ENCODE peak calls at places on chromosomes 3 and 15, in nine cellular contexts. G is mammary epithelial cell, R is osteocyte, O is dorsolateral prefrontal cortex, X is Calu3, H is stomach, T is neural progenitor cell, N is progenitor cell of endocrine pancreas, C is colonic mucosa. Q is an unnamed sample.

GRCh38 chr3:60579734-60580133 is 671.5 kb downstream of the FHIT start:
- DNase-seq in H (no peak), N (no peak), G (peak; percentile 91), C (no peak), O (no peak), R (no peak), X (no peak), T (no peak), Q (peak; percentile 7)

GRCh38 chr15:94348084-94348483 is 116.7 kb downstream of the MCTP2 start:
- DNase-seq in G (no peak), X (no peak), N (no peak), R (no peak), H (no peak), C (no peak), O (no peak), T (no peak), Q (no peak)

GRCh38 chr15:52326758-52327157 is 31.2 kb upstream of the MYO5C start:
- DNase-seq in O (no peak), R (no peak), G (no peak), T (no peak), H (no peak), X (no peak), N (no peak), C (no peak), Q (peak; percentile 15)

GRCh38 chr3:196149922-196150321 is 61.3 kb downstream of the ZDHHC19 start:
- DNase-seq in C (no peak), H (no peak), R (no peak), T (no peak), O (no peak), G (no peak), N (no peak), X (no peak), Q (no peak)

GRCh38 chr3:158953131-158953530 is 151.3 kb downstream of the MFSD1 start:
- DNase-seq in X (no peak), G (peak; percentile 18), O (no peak), H (no peak), N (no peak), R (no peak), T (no peak), C (no peak), Q (peak; percentile 25)

GRCh38 chr3:94596887-94597537 is 534.2 kb downstream of the NSUN3 start:
- DNase-seq in O (no peak), G (no peak), N (no peak), R (no peak), T (no peak), C (no peak), X (no peak), H (no peak), Q (no peak)

GRCh38 chr15:100211855-100212850 is 129.6 kb downstream of the ADAMTS17 start:
- DNase-seq in T (no peak), G (no peak), C (peak; percentile 81), H (no peak), O (no peak), X (no peak), N (no peak), R (no peak), Q (no peak)

GRCh38 chr3:159273608-159274007 is 471.8 kb downstream of the MFSD1 start:
- DNase-seq in N (peak; percentile 67), X (peak; percentile 76), R (no peak), O (no peak), H (no peak), G (peak; percentile 41), C (peak; percentile 21), T (peak; percentile 81), Q (no peak)

GRCh38 chr3:172530566-172530965 is 7.3 kb upstream of the TNFSF10 start:
- DNase-seq in X (no peak), O (no peak), R (no peak), H (no peak), N (no peak), T (no peak), G (no peak), C (no peak), Q (no peak)

GRCh38 chr3:52093751-52094525 is 37.6 kb upstream of the DUSP7 start:
- DNase-seq in N (no peak), X (no peak), O (no peak), T (no peak), H (no peak), C (no peak), R (no peak), G (no peak), Q (no peak)

GRCh38 chr3:95277614-95278013 is 1214.8 kb downstream of the NSUN3 start:
- DNase-seq in R (no peak), X (no peak), C (no peak), G (no peak), T (no peak), O (no peak), H (no peak), N (no peak), Q (no peak)

GRCh38 chr3:8599146-8599545 is 45.5 kb downstream of the SSUH2 start:
- DNase-seq in N (no peak), C (no peak), O (no peak), R (peak; percentile 46), G (no peak), X (no peak), T (no peak), H (no peak), Q (no peak)

GRCh38 chr15:66043264-66043663 is 174.0 kb downstream of the RAB11A start:
- DNase-seq in T (no peak), H (peak; percentile 81), R (no peak), X (no peak), G (no peak), C (peak; percentile 46), N (no peak), O (no peak), Q (no peak)

GRCh38 chr15:40398413-40398873 is 7.2 kb upstream of the IVD start:
- DNase-seq in N (no peak), C (no peak), H (no peak), R (no peak), O (no peak), X (no peak), G (no peak), T (no peak), Q (no peak)

GRCh38 chr3:10495614-10496013 is 9.8 kb downstream of the ATP2B2 start:
- DNase-seq in O (no peak), H (no peak), C (no peak), N (no peak), X (no peak), R (no peak), G (no peak), T (no peak), Q (no peak)

GRCh38 chr3:178583963-178584575 is 47.8 kb downstream of the KCNMB2 start:
- DNase-seq in R (no peak), O (no peak), N (no peak), T (no peak), G (no peak), H (no peak), C (no peak), X (no peak), Q (no peak)

GRCh38 chr3:105518806-105519418 is 152.2 kb downstream of the ALCAM start:
- DNase-seq in R (no peak), C (no peak), O (no peak), X (peak; percentile 35), T (peak; percentile 67), N (peak; percentile 10), H (no peak), G (peak; percentile 53), Q (peak; percentile 47)

DNA sequence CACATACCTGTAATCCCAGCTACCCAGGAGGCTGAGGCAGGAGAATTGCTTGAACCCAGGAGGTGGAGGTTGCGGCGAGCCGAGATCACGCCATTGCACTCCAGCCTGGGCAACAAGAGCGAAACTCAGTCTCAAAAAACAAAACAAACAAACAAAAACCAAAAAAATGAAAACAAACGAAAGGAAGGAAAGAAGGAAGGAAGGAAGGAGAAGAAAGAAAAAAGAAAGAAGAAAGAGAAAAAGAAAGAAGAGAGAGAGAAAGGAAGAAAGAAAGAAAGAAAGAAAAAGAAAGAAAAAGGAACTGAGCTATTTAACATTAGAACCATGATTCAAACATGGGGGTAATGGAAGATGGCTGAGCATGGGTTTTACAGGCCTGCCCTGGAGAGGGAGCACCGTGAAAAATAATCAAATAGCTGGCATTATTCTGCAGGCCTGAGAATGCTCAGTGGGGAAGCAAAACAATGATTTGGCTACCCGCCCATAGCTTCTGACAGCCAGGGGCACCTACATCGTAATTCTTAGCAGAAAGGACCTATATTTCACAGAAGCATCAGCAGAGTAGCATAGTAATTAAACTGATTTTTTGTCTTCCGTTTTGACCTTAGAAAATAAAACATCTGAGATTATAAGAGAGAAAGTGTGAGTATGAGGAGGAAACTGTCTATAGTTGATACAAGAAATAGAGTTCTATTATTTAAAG is 37.7 kb downstream of the BFSP2 start:
- DNase-seq in X (peak; percentile 21), O (no peak), C (no peak), G (no peak), R (no peak), T (no peak), H (no peak), N (no peak), Q (no peak)
- TF ChIP-seq CTCF in X (no peak), O (no peak), C (no peak), G (peak; percentile 1), R (peak; percentile 57), T (no peak), H (no peak), N (no peak), Q (peak; percentile 3)

GRCh38 chr3:99627062-99627826 is 11.2 kb upstream of the COL8A1 start:
- DNase-seq in G (peak; percentile 18), R (no peak), H (no peak), N (no peak), C (no peak), O (no peak), T (no peak), X (no peak), Q (no peak)
- TF ChIP-seq CTCF in G (peak; percentile 3), R (peak; percentile 18), H (no peak), N (no peak), C (no peak), O (no peak), T (no peak), X (no peak), Q (no peak)

DNA sequence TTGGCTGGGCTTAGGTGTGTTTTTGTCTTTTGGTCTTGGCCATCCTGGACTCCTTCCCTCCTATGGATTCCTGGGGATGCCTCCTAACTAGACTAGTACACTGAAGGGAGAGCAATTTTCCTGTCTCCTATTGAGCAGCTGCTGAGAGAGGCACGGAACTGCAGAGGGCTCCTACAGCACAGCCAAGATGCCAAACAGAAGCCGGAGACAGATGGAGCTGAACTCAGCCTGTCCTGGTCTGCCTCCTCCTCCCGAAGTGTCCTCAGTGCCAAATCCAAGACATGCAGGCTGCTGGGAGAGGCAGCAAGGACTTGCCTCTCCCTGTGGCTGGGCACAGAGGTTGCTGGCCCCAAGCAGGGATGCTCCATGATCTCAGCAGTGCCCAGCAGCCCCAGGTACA is 256.6 kb upstream of the PROK2 start:
- DNase-seq in R (no peak), G (no peak), N (no peak), X (no peak), C (no peak), T (no peak), O (peak; percentile 45), H (no peak), Q (no peak)
- TF ChIP-seq CTCF in R (peak; percentile 20), G (peak; percentile 8), N (no peak), X (no peak), C (no peak), T (no peak), O (peak; percentile 32), H (no peak), Q (no peak)

DNA sequence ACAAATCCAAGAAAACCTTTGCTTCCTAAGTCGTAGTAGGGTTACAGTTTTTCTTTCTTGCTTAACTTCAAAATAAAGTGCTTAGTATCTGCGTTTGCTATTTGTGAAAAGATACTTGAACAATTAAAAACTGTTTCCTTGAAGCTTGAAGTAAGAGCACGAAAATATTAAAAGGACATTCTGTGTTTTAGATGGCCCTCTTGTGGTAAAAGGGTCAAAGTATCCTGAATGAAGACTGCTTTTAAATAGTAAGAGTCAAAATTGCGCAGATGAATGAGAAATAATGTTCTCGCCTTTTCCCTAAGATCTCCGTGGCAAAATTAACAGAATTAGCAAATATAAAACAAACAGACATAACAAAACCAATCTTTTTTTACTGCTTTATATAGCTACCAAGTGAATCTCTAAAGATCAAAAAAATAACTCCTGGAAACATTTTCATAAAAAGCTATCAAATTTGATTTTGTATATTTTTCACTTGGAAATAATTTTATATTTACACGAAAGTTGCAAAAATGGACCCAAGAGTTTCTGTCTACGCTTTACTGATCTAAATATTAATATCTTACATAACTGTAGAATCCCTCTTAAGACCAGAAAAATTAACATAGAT is 175.4 kb downstream of the MBNL1 start:
- DNase-seq in C (no peak), O (no peak), T (peak; percentile 28), H (no peak), N (no peak), X (no peak), G (peak; percentile 42), R (no peak), Q (peak; percentile 40)
- TF ChIP-seq CTCF in C (peak; percentile 58), O (peak; percentile 75), T (peak; percentile 76), H (peak; percentile 60), N (peak; percentile 68), X (peak; percentile 63), G (peak; percentile 64), R (peak; percentile 76), Q (peak; percentile 66)